ENCODE peak calls at places on chromosomes 13 and 19, in seven cellular contexts. O is choroid plexus epithelial cell, X is tibial artery, H is astrocyte of the spinal cord, Z is right atrium auricular region, W is tibial nerve, J is psoas muscle. E is an unnamed sample.

GRCh38 chr13:48531416-48532145 is 1.3 kb downstream of the RCBTB2 start:
- DNase-seq in O (no peak), X (no peak), H (no peak), Z (no peak), W (no peak), J (no peak), E (no peak)

GRCh38 chr19:12783849-12784393 is 7.4 kb upstream of the JUNB start:
- DNase-seq in O (no peak), X (no peak), H (no peak), Z (peak; percentile 79), W (no peak), J (peak; percentile 77), E (no peak)

GRCh38 chr13:79637086-79637763 is 156.3 kb downstream of the NDFIP2 start:
- DNase-seq in O (peak; percentile 50), X (peak; percentile 35), H (no peak), Z (no peak), W (no peak), J (peak; percentile 84), E (no peak)

GRCh38 chr13:41696163-41697003 is 239.0 kb downstream of the RGCC start:
- DNase-seq in O (peak; percentile 91), X (no peak), H (peak; percentile 91), Z (no peak), W (no peak), J (no peak), E (no peak)

GRCh38 chr19:19134687-19135158 is 3.6 kb downstream of the TMEM161A start:
- DNase-seq in O (no peak), X (no peak), H (no peak), Z (no peak), W (no peak), J (peak; percentile 95), E (no peak)

GRCh38 chr13:48412881-48413351 is at the start of gene LPAR6:
- DNase-seq in O (peak; percentile 88), X (no peak), H (peak; percentile 80), Z (no peak), W (no peak), J (peak; percentile 28), E (peak; percentile 14)

GRCh38 chr19:3387645-3388589 is 21.5 kb downstream of the NFIC start:
- DNase-seq in O (no peak), X (peak; percentile 85), H (peak; percentile 53), Z (peak; percentile 84), W (peak; percentile 68), J (peak; percentile 96), E (no peak)

GRCh38 chr19:11142528-11143171 is 12.9 kb downstream of the SPC24 start:
- DNase-seq in O (peak; percentile 97), X (peak; percentile 90), H (peak; percentile 96), Z (peak; percentile 95), W (peak; percentile 86), J (peak; percentile 93), E (peak; percentile 71)

GRCh38 chr19:16100524-16100923 is 11.2 kb upstream of the RAB8A start:
- DNase-seq in O (no peak), X (no peak), H (no peak), Z (no peak), W (no peak), J (peak; percentile 8), E (no peak)

GRCh38 chr19:18865973-18866799 is 29.8 kb downstream of the CERS1 start:
- DNase-seq in O (peak; percentile 55), X (no peak), H (peak; percentile 48), Z (no peak), W (peak; percentile 36), J (peak; percentile 80), E (peak; percentile 88)

GRCh38 chr13:73722120-73722519 is 412.1 kb downstream of the KLF12 start:
- DNase-seq in O (peak; percentile 82), X (no peak), H (peak; percentile 61), Z (no peak), W (no peak), J (no peak), E (no peak)

GRCh38 chr13:110107568-110108347 is 199.2 kb downstream of the COL4A1 start:
- DNase-seq in O (peak; percentile 35), X (no peak), H (no peak), Z (no peak), W (no peak), J (no peak), E (peak; percentile 53)

GRCh38 chr13:110106726-110107125 is 200.2 kb downstream of the COL4A1 start:
- DNase-seq in O (no peak), X (peak; percentile 60), H (no peak), Z (no peak), W (no peak), J (no peak), E (no peak)

GRCh38 chr13:110109140-110109783 is 197.7 kb downstream of the COL4A1 start:
- DNase-seq in O (no peak), X (no peak), H (no peak), Z (no peak), W (no peak), J (no peak), E (no peak)

GRCh38 chr13:110109910-110110309 is 197.0 kb downstream of the COL4A1 start:
- DNase-seq in O (peak; percentile 87), X (peak; percentile 79), H (peak; percentile 91), Z (peak; percentile 85), W (no peak), J (peak; percentile 92), E (no peak)

GRCh38 chr13:110108348-110109139 is 198.4 kb downstream of the COL4A1 start:
- DNase-seq in O (peak; percentile 95), X (peak; percentile 80), H (peak; percentile 89), Z (peak; percentile 86), W (peak; percentile 59), J (peak; percentile 86), E (peak; percentile 77)
- TF ChIP-seq CTCF in O (peak; percentile 92), X (peak; percentile 65), H (peak; percentile 85), Z (peak; percentile 82), W (peak; percentile 67), J (peak; percentile 61), E (no peak)

DNA sequence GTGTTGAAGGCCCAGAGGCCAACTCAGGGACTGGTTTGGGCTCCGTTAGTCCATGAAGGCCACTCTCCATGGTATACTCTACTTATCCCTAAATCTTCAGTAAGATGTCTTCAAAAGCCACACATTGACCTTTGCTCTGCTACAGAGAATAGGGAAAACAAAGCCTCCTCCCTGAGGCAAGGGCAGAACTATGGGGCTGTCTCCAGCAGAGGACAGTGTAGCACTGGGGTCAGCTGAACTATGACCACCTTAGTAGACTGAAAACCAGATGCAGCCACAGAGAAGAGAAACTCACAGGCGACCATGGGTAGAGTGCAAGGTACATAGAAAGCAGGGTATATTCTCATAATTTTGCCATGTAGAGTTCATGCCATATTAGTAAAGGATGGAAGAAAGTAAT is 587.4 kb downstream of the LMO7 start:
- DNase-seq in O (no peak), X (no peak), H (no peak), Z (no peak), W (no peak), J (no peak), E (no peak)
- TF ChIP-seq CTCF in O (peak; percentile 37), X (no peak), H (no peak), Z (peak; percentile 42), W (no peak), J (no peak), E (no peak)

DNA sequence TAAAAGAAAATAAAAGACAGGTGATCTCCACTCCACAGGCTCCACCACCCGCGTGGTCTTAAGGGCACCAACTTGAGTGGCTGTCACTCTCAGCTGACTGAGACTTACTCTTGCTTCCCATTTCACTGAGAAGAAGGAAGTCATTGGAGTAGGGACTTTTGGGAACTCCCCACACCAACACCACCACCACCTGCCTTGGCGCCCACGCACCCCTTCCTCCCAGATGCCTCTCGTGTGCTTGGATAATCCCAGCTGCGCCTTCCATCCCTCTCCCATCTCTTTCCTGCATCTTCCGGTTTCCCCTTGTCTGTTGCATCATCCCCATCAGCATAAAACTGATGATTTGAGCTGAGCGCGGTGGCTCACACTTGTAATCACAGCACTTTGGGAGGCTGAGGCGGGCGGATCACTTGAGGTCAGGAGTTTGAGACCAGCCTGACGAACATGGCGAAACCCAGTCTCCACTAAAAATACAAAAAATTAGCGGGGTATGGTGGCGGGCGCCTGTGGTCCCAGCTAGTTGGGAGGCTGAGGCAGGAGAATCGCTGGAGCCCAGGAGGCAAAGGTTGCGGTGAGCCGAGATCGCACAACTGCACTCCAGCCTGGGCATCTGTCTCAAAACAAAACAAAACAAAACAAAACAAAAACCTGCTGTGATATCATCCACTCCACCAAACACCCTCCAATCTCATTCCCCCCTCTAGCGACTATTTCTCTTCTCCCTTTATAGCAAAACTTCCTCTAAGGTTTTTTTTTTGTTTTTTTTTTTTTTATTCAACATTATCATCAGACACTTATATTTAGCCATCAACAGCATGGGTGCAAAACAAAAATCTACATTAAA is 25.5 kb downstream of the AP2S1 start:
- DNase-seq in O (peak; percentile 44), X (no peak), H (no peak), Z (no peak), W (no peak), J (no peak), E (no peak)
- TF ChIP-seq CTCF in O (peak; percentile 3), X (no peak), H (no peak), Z (no peak), W (no peak), J (no peak), E (no peak)

GRCh38 chr19:23436944-23437343 is 41.7 kb upstream of the ZNF91 start:
- DNase-seq in O (no peak), X (no peak), H (no peak), Z (no peak), W (no peak), J (no peak), E (no peak)

GRCh38 chr19:23436318-23436717 is 41.0 kb upstream of the ZNF91 start:
- DNase-seq in O (no peak), X (no peak), H (no peak), Z (no peak), W (no peak), J (no peak), E (no peak)

GRCh38 chr19:23440207-23440606 is 44.9 kb upstream of the ZNF91 start:
- DNase-seq in O (no peak), X (no peak), H (no peak), Z (no peak), W (no peak), J (no peak), E (no peak)

GRCh38 chr19:23439623-23440022 is 44.4 kb upstream of the ZNF91 start:
- DNase-seq in O (no peak), X (no peak), H (no peak), Z (no peak), W (no peak), J (no peak), E (no peak)

GRCh38 chr19:23437901-23438300 is 42.6 kb upstream of the ZNF91 start:
- DNase-seq in O (no peak), X (no peak), H (no peak), Z (no peak), W (no peak), J (no peak), E (no peak)
- TF ChIP-seq CTCF in O (no peak), X (no peak), H (no peak), Z (no peak), W (no peak), J (no peak), E (no peak)

GRCh38 chr13:106376411-106377112 is 158.9 kb downstream of the EFNB2 start:
- DNase-seq in O (peak; percentile 99), X (no peak), H (peak; percentile 98), Z (no peak), W (no peak), J (no peak), E (no peak)
- TF ChIP-seq CTCF in O (peak; percentile 80), X (no peak), H (peak; percentile 58), Z (no peak), W (no peak), J (no peak), E (peak; percentile 45)

E was measured in endothelial cell.